ENCODE peak calls at places on chromosomes 16 and 17, in ten cellular contexts. E is left ventricle myocardium inferior, C is ovary, N is HFFc6, G is progenitor cell of endocrine pancreas, K is heart left ventricle, P is cardiac muscle cell, W is endothelial cell, U is cardiac fibroblast, D is WTC11. F is an unnamed sample.
A peak's percentile ranks its signal among the peaks of the same experiment; 100 is the strongest.

GRCh38 chr16:84593825-84594724 is 23.8 kb downstream of the COTL1 start:
- DNase-seq in D (no peak), W (no peak), G (no peak), C (no peak), E (no peak), U (peak; percentile 68), K (peak; percentile 46), N (no peak), P (peak; percentile 52), F (no peak)

GRCh38 chr17:69269174-69269998 is 40.8 kb upstream of the ABCA10 start:
- DNase-seq in G (no peak), U (peak; percentile 74), P (peak; percentile 78), E (no peak), D (no peak), C (no peak), N (peak; percentile 29), K (no peak), W (no peak), F (no peak)

GRCh38 chr17:64787255-64787920 is 125.3 kb upstream of the SMURF2 start:
- DNase-seq in K (no peak), U (no peak), N (no peak), G (no peak), D (no peak), E (no peak), W (no peak), C (no peak), P (no peak), F (no peak)

GRCh38 chr17:49708515-49709161 is 874 bp upstream of the SLC35B1 start:
- DNase-seq in E (no peak), C (no peak), W (no peak), D (no peak), G (no peak), K (no peak), N (no peak), P (no peak), U (peak; percentile 28), F (no peak)

GRCh38 chr17:79732246-79732645 is 1.5 kb downstream of the ENPP7 start:
- DNase-seq in U (no peak), P (no peak), G (no peak), W (no peak), E (no peak), C (no peak), D (no peak), N (no peak), K (no peak), F (no peak)

GRCh38 chr16:82655315-82655714 is 28.5 kb downstream of the CDH13 start:
- DNase-seq in P (peak; percentile 81), E (no peak), U (peak; percentile 75), D (no peak), C (no peak), W (no peak), G (no peak), K (peak; percentile 48), N (peak; percentile 86), F (no peak)

GRCh38 chr16:29644973-29645698 is 17.9 kb upstream of the SPN start:
- DNase-seq in E (no peak), G (no peak), D (no peak), P (no peak), C (no peak), W (no peak), K (no peak), U (no peak), N (no peak), F (no peak)

GRCh38 chr16:83224642-83225041 is 583.1 kb upstream of the HSBP1 start:
- DNase-seq in N (no peak), C (no peak), P (no peak), G (no peak), K (no peak), W (no peak), E (no peak), U (no peak), D (no peak), F (no peak)

GRCh38 chr16:11183035-11183812 is 72.8 kb downstream of the SOCS1 start:
- DNase-seq in U (no peak), P (no peak), G (no peak), N (no peak), W (no peak), C (no peak), K (no peak), E (no peak), D (peak; percentile 52), F (no peak)

GRCh38 chr17:6636616-6637457 is 3.7 kb downstream of the KIAA0753 start:
- DNase-seq in D (no peak), K (no peak), C (no peak), G (no peak), E (no peak), W (no peak), N (no peak), U (no peak), P (no peak), F (no peak)

GRCh38 chr17:50684612-50685333 is 22.9 kb downstream of the ANKRD40 start:
- DNase-seq in G (no peak), P (no peak), D (peak; percentile 33), N (no peak), U (no peak), W (no peak), C (no peak), K (no peak), E (no peak), F (no peak)

GRCh38 chr17:41121742-41122141 is 2.2 kb downstream of the KRTAP4-12 start:
- DNase-seq in E (no peak), D (no peak), N (no peak), G (no peak), U (no peak), W (no peak), K (no peak), C (no peak), P (no peak), F (no peak)

GRCh38 chr17:7886227-7887037 is 2.2 kb upstream of the CHD3 start:
- DNase-seq in K (no peak), N (no peak), D (peak; percentile 46), U (peak; percentile 28), G (no peak), W (peak; percentile 44), P (peak; percentile 42), E (no peak), C (peak; percentile 68), F (no peak)
- TF ChIP-seq CTCF in K (no peak), N (no peak), D (no peak), U (peak; percentile 26), G (peak; percentile 18), W (no peak), P (peak; percentile 12), E (no peak), C (no peak), F (peak; percentile 31)

DNA sequence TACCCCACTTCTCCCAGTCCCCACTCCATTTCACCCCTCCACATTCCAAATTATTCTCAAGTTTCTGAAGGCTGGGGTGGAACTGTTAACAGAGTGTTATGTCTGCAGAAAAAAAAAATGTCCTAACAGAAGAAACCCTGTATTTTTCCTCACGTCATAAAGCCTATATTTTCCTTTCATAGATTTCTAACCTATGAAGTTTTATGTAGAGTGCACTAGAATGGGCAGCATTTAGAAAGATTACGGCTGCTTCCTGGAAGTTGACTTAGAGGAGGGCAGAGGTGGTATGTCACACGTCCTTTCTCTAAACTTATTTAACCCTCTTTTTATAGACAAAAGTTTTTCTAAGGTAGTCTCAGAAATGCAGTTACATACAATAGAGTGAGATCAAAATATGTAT is 139.8 kb upstream of the TOM1L1 start:
- DNase-seq in N (no peak), K (no peak), C (no peak), G (no peak), W (no peak), P (no peak), D (no peak), U (no peak), E (no peak), F (no peak)
- TF ChIP-seq CTCF in N (no peak), K (no peak), C (no peak), G (no peak), W (no peak), P (no peak), D (no peak), U (no peak), E (no peak), F (no peak)

GRCh38 chr17:75764711-75765421 is at the start of gene GALK1:
- DNase-seq in D (peak; percentile 67), N (peak; percentile 43), E (peak; percentile 81), G (peak; percentile 58), K (peak; percentile 82), C (peak; percentile 77), P (peak; percentile 74), U (peak; percentile 74), W (peak; percentile 62), F (no peak)
- TF ChIP-seq CTCF in D (no peak), N (peak; percentile 38), E (peak; percentile 69), G (peak; percentile 44), K (peak; percentile 51), C (no peak), P (peak; percentile 64), U (peak; percentile 70), W (no peak), F (peak; percentile 59)

DNA sequence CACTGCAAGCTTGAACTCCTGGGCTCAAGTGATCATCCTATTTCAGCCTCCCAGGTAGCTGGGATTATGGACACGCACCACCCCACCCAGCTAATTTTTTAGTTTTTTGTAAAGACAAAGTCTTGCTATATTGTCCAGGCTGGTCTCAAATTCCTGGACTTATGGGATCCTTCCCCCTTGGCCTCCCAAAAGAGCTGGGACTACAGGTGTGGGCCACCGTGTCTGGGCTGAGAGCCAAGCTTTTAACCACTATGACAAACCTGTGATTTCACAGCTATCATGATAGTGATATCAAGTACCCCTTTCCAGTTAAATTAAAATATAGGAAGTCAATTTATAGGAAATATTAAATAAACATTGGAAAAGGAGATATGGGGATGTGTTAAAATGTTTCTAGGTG is 74.6 kb upstream of the IRX6 start:
- DNase-seq in N (no peak), C (no peak), K (no peak), W (no peak), P (no peak), D (no peak), G (no peak), U (no peak), E (no peak), F (no peak)
- TF ChIP-seq CTCF in N (no peak), C (no peak), K (no peak), W (no peak), P (no peak), D (no peak), G (no peak), U (no peak), E (no peak), F (no peak)

GRCh38 chr17:66348605-66349165 is 46.3 kb downstream of the PRKCA start:
- DNase-seq in P (peak; percentile 81), D (no peak), E (no peak), G (no peak), C (no peak), N (peak; percentile 70), K (peak; percentile 36), W (no peak), U (peak; percentile 78), F (no peak)
- TF ChIP-seq CTCF in P (no peak), D (no peak), E (no peak), G (no peak), C (no peak), N (no peak), K (no peak), W (no peak), U (no peak), F (no peak)